ENCODE peak calls at places on chromosome 15, in four cellular contexts. M is AG04450, H is dorsolateral prefrontal cortex, O is fibroblast of villous mesenchyme. L is an unnamed sample.

GRCh38 chr15:40790723-40791122 is 16.2 kb upstream of the ZFYVE19 start:
- DNase-seq in M (no peak), H (no peak), O (peak; percentile 27), L (peak; percentile 24)

GRCh38 chr15:83300826-83301225 is 16.4 kb upstream of the BNC1 start:
- DNase-seq in M (no peak), H (no peak), O (no peak), L (peak; percentile 60)

GRCh38 chr15:73284073-73284472 is 84.7 kb downstream of the HCN4 start:
- DNase-seq in M (no peak), H (no peak), O (peak; percentile 26), L (peak; percentile 32)

GRCh38 chr15:85755942-85756341 is 38.8 kb downstream of the KLHL25 start:
- DNase-seq in M (no peak), H (no peak), O (no peak), L (no peak)

GRCh38 chr15:92705693-92706618 is 50.4 kb upstream of the FAM174B start:
- DNase-seq in M (no peak), H (no peak), O (no peak), L (no peak)

GRCh38 chr15:99343836-99344551 is 92.7 kb downstream of the LRRC28 start:
- DNase-seq in M (no peak), H (peak; percentile 52), O (no peak), L (peak; percentile 26)

GRCh38 chr15:24777307-24777706 is 101.7 kb downstream of the NPAP1 start:
- DNase-seq in M (no peak), H (no peak), O (no peak), L (no peak)

GRCh38 chr15:56082263-56082761 is 88.9 kb upstream of the NEDD4 start:
- DNase-seq in M (no peak), H (no peak), O (no peak), L (no peak)

GRCh38 chr15:49863431-49864205 is 242.8 kb downstream of the DTWD1 start:
- DNase-seq in M (peak; percentile 66), H (no peak), O (peak; percentile 88), L (peak; percentile 72)

GRCh38 chr15:66066005-66066404 is 187.5 kb downstream of the MEGF11 start:
- DNase-seq in M (no peak), H (peak; percentile 13), O (no peak), L (no peak)

GRCh38 chr15:41031232-41032078 is 78.2 kb downstream of the CHAC1 start:
- DNase-seq in M (no peak), H (no peak), O (no peak), L (no peak)

GRCh38 chr15:66840615-66841014 is 138.6 kb downstream of the SMAD6 start:
- DNase-seq in M (no peak), H (no peak), O (peak; percentile 27), L (no peak)

GRCh38 chr15:43473885-43474284 is 19.1 kb downstream of the TP53BP1 start:
- DNase-seq in M (no peak), H (no peak), O (no peak), L (no peak)

GRCh38 chr15:95326689-95327525 is 1003.6 kb upstream of the NR2F2 start:
- DNase-seq in M (no peak), H (peak; percentile 49), O (peak; percentile 10), L (peak; percentile 4)

GRCh38 chr15:38061856-38062649 is 127.6 kb downstream of the TMCO5A start:
- DNase-seq in M (no peak), H (no peak), O (peak; percentile 10), L (no peak)

GRCh38 chr15:71153823-71154524 is 38.7 kb downstream of the THSD4 start:
- DNase-seq in M (no peak), H (no peak), O (peak; percentile 21), L (no peak)

GRCh38 chr15:67105065-67105951 is 39.9 kb downstream of the SMAD3 start:
- DNase-seq in M (peak; percentile 97), H (no peak), O (peak; percentile 96), L (peak; percentile 98)

GRCh38 chr15:60917469-60918130 is 311.5 kb downstream of the RORA start:
- DNase-seq in M (no peak), H (no peak), O (peak; percentile 51), L (peak; percentile 58)

GRCh38 chr15:82103500-82103899 is 57.7 kb upstream of the MEX3B start:
- DNase-seq in M (no peak), H (no peak), O (no peak), L (no peak)

GRCh38 chr15:82177291-82178010 is 85.1 kb downstream of the EFL1 start:
- DNase-seq in M (no peak), H (no peak), O (peak; percentile 31), L (peak; percentile 35)

GRCh38 chr15:85579957-85580694 is 199.7 kb downstream of the AKAP13 start:
- DNase-seq in M (no peak), H (no peak), O (no peak), L (peak; percentile 81)

GRCh38 chr15:83106994-83107840 is at the start of gene TM6SF1:
- DNase-seq in M (no peak), H (peak; percentile 48), O (no peak), L (no peak)

GRCh38 chr15:82710926-82711490 is 1.3 kb upstream of the AP3B2 start:
- DNase-seq in M (no peak), H (no peak), O (no peak), L (no peak)

GRCh38 chr15:48371961-48372360 is 40.7 kb downstream of the DUT start:
- DNase-seq in M (no peak), H (no peak), O (no peak), L (no peak)

GRCh38 chr15:37973856-37974255 is 39.4 kb downstream of the TMCO5A start:
- DNase-seq in M (no peak), H (no peak), O (peak; percentile 29), L (no peak)

GRCh38 chr15:92164327-92165000 is 229.2 kb upstream of the ST8SIA2 start:
- DNase-seq in M (no peak), H (no peak), O (peak; percentile 16), L (peak; percentile 43)

GRCh38 chr15:29289179-29289578 is 19.6 kb upstream of the NSMCE3 start:
- DNase-seq in M (no peak), H (no peak), O (no peak), L (no peak)

GRCh38 chr15:65766422-65767263 is 25.4 kb downstream of the DENND4A start:
- DNase-seq in M (peak; percentile 55), H (no peak), O (peak; percentile 82), L (no peak)

GRCh38 chr15:91049378-91050127 is 27.2 kb upstream of the VPS33B start:
- DNase-seq in M (peak; percentile 38), H (peak; percentile 57), O (peak; percentile 73), L (peak; percentile 80)
- TF ChIP-seq CTCF in M (peak; percentile 84), H (peak; percentile 42), O (peak; percentile 72), L (peak; percentile 86)

GRCh38 chr15:74580538-74581350 is 34.9 kb upstream of the CLK3 start:
- DNase-seq in M (no peak), H (no peak), O (no peak), L (no peak)
- H3K4me3 ChIP-seq in M (no peak overlapping the region), H (no peak overlapping the region), O (no peak overlapping the region), L (no peak overlapping the region)

DNA sequence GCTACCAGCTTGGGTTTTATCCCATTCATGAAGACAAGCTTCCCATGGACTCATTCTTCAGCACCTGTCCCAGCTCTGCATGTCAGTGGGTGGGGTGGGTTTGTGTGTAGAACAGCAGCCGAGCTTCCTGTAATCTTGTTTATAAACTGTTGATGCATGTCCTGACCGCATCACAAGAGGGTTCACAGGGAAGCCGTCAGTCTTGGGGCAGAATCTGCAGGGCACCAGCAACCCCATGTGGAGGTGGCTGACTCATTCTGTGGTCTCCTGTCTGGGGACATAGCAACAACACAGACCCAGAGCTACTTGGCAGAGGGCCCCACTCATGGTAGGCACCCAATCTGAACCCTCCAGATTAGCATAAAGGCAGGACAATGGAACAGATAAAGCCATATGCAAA is 35.6 kb downstream of the DAPK2 start:
- DNase-seq in M (no peak), H (no peak), O (peak; percentile 46), L (peak; percentile 68)
- TF ChIP-seq CTCF in M (no peak), H (no peak), O (no peak), L (no peak)

GRCh38 chr15:62415498-62415897 is 250.4 kb upstream of the C2CD4B start:
- DNase-seq in M (no peak), H (no peak), O (no peak), L (no peak)

GRCh38 chr15:62416535-62416934 is 251.4 kb upstream of the C2CD4B start:
- DNase-seq in M (no peak), H (no peak), O (no peak), L (no peak)

GRCh38 chr15:62413786-62414185 is 248.7 kb upstream of the C2CD4B start:
- DNase-seq in M (no peak), H (no peak), O (peak; percentile 20), L (no peak)

GRCh38 chr15:62412634-62413033 is 247.5 kb upstream of the C2CD4B start:
- DNase-seq in M (no peak), H (no peak), O (no peak), L (no peak)

DNA sequence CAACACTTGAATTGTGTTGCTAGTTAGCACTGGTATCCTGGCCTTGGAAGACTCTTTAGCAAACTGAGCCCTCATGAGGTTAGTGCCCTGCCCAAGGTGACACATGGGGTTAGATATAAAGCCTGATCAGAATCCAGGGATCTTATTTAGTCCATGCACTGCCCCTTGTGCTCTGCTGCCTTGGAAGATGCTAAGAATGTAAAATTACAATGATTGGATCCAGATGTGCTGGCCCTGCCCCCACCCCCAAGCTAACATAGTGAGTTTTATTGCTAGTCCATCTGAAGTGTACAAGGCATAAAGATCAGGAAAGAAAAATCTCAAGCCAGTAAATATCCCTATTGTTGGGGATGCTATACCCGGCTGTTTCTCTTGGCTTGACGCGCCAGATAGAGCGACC is 248.1 kb upstream of the C2CD4B start:
- DNase-seq in M (no peak), H (no peak), O (peak; percentile 38), L (no peak)
- H3K4me3 ChIP-seq in M (no peak overlapping the region), H (no peak overlapping the region), O (no peak overlapping the region), L (no peak overlapping the region)

GRCh38 chr15:31392761-31393401 is 66.2 kb downstream of the KLF13 start:
- DNase-seq in M (no peak), H (no peak), O (no peak), L (no peak)
- TF ChIP-seq CTCF in M (no peak), H (no peak), O (no peak), L (no peak)

L was measured in fibroblast of pulmonary artery.